ENCODE peak calls at places on chromosomes 11 and 22, in eight cellular contexts. Y is lower leg skin, J is ovary, G is H54, I is NB4, O is H1, Q is stomach, S is A549. M is an unnamed sample.
A peak's percentile ranks its signal among the peaks of the same experiment; 100 is the strongest.

GRCh38 chr11:13055200-13055599 is 46.1 kb downstream of the RASSF10 start:
- DNase-seq in Y (no peak), G (no peak), I (no peak), O (no peak), S (no peak), Q (no peak), J (no peak), M (no peak)

GRCh38 chr22:41311487-41311886 is 10.2 kb downstream of the ZC3H7B start:
- DNase-seq in O (no peak), S (no peak), G (no peak), Q (no peak), I (peak; percentile 29), Y (no peak), J (no peak), M (no peak)

GRCh38 chr11:28343304-28344233 is 235.4 kb downstream of the METTL15 start:
- DNase-seq in I (peak; percentile 74), O (no peak), G (peak; percentile 13), Y (no peak), Q (peak; percentile 27), J (no peak), S (peak; percentile 85), M (no peak)

GRCh38 chr11:69241075-69241740 is 52.7 kb upstream of the MYEOV start:
- DNase-seq in O (no peak), J (no peak), S (no peak), I (no peak), Q (peak; percentile 19), G (no peak), Y (no peak), M (no peak)

GRCh38 chr11:1750840-1751520 is 585 bp upstream of the IFITM10 start:
- DNase-seq in J (no peak), S (no peak), I (peak; percentile 45), O (no peak), Y (no peak), G (no peak), Q (no peak), M (no peak)

GRCh38 chr11:118531597-118532084 is 649 bp downstream of the TMEM25 start:
- DNase-seq in O (no peak), I (no peak), J (no peak), Q (no peak), S (no peak), G (no peak), Y (no peak), M (no peak)

GRCh38 chr11:16606784-16607674 is 131.4 kb upstream of the C11orf58 start:
- DNase-seq in O (no peak), G (no peak), I (no peak), S (no peak), J (peak; percentile 54), Y (no peak), Q (peak; percentile 28), M (no peak)

GRCh38 chr11:126862664-126863247 is 137.8 kb downstream of the KIRREL3 start:
- DNase-seq in J (no peak), I (no peak), Y (no peak), O (peak; percentile 19), S (no peak), Q (no peak), G (no peak), M (no peak)

GRCh38 chr11:86592047-86592564 is 80.3 kb downstream of the ME3 start:
- DNase-seq in I (no peak), G (no peak), Y (no peak), J (no peak), S (no peak), O (no peak), Q (no peak), M (no peak)

GRCh38 chr11:44977493-44977984 is 26.9 kb upstream of the TP53I11 start:
- DNase-seq in I (peak; percentile 65), J (no peak), Y (no peak), Q (peak; percentile 55), G (no peak), O (no peak), S (peak; percentile 36), M (no peak)

GRCh38 chr11:44979536-44980399 is 29.1 kb upstream of the TP53I11 start:
- DNase-seq in S (peak; percentile 92), Y (no peak), G (no peak), I (no peak), J (no peak), O (no peak), Q (peak; percentile 92), M (no peak)

GRCh38 chr11:44980533-44981427 is 30.1 kb upstream of the TP53I11 start:
- DNase-seq in S (no peak), Q (no peak), I (no peak), J (no peak), O (no peak), Y (no peak), G (no peak), M (no peak)

GRCh38 chr11:44978279-44978960 is 27.7 kb upstream of the TP53I11 start:
- DNase-seq in I (peak; percentile 34), O (no peak), J (no peak), G (no peak), S (no peak), Q (no peak), Y (no peak), M (no peak)

DNA sequence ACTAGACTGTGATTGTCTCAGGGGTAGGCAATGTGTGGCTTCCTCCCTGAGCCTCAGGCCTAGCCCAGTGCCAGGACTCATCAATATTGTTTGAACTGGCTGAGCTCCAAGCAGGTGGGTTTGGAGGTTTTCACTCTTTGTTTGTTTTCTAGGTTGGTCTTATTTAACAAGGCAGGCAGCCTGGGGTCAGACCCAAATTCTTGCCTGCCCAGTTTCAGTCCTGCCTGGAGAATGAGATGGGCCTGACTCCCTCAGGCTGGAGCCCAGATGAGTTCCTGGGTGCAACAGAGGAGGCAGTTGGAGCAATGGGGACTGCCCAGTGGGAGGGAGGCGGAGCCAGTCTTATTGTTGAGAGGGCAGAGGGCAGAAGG is 28.3 kb upstream of the TP53I11 start:
- DNase-seq in O (no peak), Y (no peak), J (no peak), G (no peak), I (no peak), S (peak; percentile 91), Q (peak; percentile 89), M (no peak)
- TF ChIP-seq POLR2A in O (no peak), Y (no peak), J (no peak), G (no peak), I (no peak), S (no peak), Q (no peak), M (no peak)

DNA sequence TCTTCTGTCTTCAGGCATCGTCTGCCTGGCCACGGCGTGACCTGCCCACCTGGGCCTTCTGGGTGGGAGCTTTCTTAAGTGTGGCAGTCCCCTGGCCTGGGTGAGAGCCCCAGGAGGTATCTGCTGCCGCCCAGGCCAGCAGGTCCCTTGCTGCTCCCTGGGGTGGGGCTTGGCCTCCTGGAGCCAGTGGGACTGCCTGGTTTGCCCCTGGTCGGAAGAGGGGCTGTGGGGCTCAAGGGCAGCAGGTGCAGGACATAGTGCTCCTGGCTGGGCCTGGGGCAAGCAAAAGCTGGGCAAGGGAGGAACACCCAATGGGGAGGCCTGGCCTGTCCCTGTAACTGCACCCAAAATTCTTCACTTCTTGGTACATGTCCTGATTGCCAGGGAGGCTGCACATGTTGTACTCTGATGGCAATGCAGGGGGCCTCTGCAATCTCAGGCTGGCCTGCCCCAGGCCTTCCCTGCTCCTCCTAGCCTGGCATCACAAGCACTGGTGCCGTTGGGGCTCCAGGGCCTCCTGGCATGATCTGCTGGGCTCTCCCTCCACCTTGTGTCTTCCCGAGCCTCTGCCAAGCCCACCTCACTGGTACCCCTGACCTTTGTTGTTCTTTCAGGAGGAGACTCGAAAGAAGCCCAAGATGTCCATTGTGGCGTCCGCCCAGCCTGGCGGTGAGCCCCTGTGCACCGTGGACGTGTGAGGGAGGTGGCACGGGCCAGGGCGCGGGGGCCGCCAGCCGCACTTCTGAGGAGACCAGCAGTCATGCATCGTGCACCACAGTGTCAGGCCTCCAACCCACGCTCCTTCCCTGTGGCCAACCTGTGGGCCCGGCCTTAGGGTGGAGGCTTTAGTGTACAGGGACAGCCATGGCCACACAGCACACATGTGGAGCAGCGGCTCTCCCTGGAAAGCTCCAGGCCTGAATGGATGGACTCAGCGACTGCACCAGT is 6.2 kb upstream of the RANBP1 start:
- DNase-seq in Q (no peak), G (no peak), I (no peak), J (no peak), Y (no peak), S (no peak), O (no peak), M (no peak)
- TF ChIP-seq POLR2A in Q (no peak), G (no peak), I (no peak), J (no peak), Y (no peak), S (no peak), O (peak; percentile 66), M (peak; percentile 13)

DNA sequence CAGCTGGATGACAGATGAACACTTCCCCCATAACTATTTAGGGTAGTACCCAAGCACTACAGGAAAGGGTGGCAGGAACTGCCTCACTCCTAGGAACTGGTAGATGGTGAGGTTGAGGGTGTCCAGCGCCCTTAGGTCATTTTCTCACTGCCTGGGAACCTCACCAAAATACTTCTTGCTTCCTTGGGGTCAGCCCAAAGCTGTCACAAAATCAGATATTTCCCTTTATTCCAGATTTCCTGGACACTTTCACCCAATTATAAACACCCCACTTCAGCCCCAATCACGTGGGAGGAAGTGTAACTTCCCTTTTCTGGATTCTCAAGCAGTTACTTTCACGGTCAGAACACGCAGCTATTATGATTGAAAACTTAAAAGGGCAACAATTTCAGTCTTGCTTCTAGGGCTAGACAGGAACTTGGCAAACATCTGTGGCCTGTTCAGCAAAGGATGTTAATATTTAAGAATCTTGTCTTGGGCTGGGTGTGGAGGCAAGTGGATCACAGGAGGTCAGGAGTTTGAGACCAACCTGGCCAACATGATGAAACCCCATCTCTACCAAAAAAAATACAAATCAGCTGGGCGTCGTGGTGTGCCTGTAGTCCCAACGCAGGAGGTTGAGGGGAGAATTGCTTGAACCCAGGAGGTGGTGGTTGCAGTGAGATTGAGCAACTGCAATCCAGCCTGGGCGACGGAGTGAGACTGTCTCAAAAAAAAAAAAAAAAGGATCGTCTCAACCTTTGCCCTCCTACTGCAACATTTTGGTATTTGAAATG is 4.0 kb downstream of the FTH1 start:
- DNase-seq in S (peak; percentile 55), Q (no peak), G (no peak), Y (no peak), O (no peak), I (peak; percentile 85), J (peak; percentile 10), M (no peak)
- TF ChIP-seq POLR2A in S (peak; percentile 10), Q (no peak), G (no peak), Y (no peak), O (peak; percentile 90), I (no peak), J (peak; percentile 10), M (peak; percentile 69)

DNA sequence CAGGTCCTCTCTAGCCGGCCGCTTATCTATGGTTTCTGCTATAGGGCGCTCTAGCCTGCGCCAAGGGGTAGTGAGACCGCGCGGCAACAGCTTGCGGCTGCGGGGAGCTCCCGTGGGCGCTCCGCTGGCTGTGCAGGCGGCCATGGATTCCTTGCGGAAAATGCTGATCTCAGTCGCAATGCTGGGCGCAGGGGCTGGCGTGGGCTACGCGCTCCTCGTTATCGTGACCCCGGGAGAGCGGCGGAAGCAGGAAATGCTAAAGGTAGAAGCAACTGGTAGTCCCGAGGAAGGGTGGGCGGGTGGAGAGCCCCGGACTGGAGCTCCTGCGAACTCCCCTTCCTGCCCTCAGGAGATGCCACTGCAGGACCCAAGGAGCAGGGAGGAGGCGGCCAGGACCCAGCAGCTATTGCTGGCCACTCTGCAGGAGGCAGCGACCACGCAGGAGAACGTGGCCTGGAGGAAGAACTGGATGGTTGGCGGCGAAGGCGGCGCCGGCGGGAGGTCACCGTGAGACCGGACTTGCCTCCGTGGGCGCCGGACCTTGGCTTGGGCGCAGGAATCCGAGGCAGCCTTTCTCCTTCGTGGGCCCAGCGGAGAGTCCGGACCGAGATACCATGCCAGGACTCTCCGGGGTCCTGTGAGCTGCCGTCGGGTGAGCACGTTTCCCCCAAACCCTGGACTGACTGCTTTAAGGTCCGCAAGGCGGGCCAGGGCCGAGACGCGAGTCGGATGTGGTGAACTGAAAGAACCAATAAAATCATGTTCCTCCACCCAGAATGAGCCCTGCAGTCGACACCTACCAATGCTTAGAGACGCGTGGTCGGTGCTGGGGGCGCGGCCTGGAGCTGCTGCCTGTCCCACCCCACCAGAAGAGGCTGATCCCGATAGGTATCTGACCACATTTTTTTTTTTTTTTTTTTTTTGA is at the start of the genes LBHD1 and UQCC3:
- DNase-seq in Q (peak; percentile 81), G (peak; percentile 62), Y (peak; percentile 65), O (peak; percentile 34), I (peak; percentile 99), S (peak; percentile 92), J (peak; percentile 80), M (peak; percentile 85)
- TF ChIP-seq POLR2A in Q (peak; percentile 25), G (peak; percentile 79), Y (no peak), O (peak; percentile 71), I (peak; percentile 97), S (peak; percentile 72), J (peak; percentile 60), M (peak; percentile 89)

M was measured in GM12891.